ENCODE peak calls at places on chromosomes 11 and 22, in seven cellular contexts. One of them, this sample, is unnamed.
A peak's percentile ranks its signal among the peaks of the same experiment; 100 is the strongest.

GRCh38 chr11:26088391-26088790 is 243.5 kb upstream of the ANO3 start:
- DNase-seq in RWPE1: peak; percentile 5
- DNase-seq in stimulated activated CD8-positive, alpha-beta memory T cell treated with anti-CD3 and anti-CD28 coated beads, Interleukin-4, amount 100 ng/mL, for 48 hours: no peak
- DNase-seq in cortex of kidney: no peak
- DNase-seq in T-cell: no peak
- DNase-seq in ovary: no peak
- DNase-seq in cardiac muscle cell: no peak
- DNase-seq in this sample: no peak

GRCh38 chr11:17475666-17476316 is 854 bp downstream of the ABCC8 start:
- DNase-seq in cortex of kidney: no peak
- DNase-seq in cardiac muscle cell: peak; percentile 13
- DNase-seq in ovary: no peak
- DNase-seq in stimulated activated CD8-positive, alpha-beta memory T cell treated with anti-CD3 and anti-CD28 coated beads, Interleukin-4, amount 100 ng/mL, for 48 hours: no peak
- DNase-seq in RWPE1: no peak
- DNase-seq in T-cell: no peak
- DNase-seq in this sample: no peak

GRCh38 chr22:44702479-44703219 is 645 bp downstream of the PRR5 start:
- DNase-seq in stimulated activated CD8-positive, alpha-beta memory T cell treated with anti-CD3 and anti-CD28 coated beads, Interleukin-4, amount 100 ng/mL, for 48 hours: peak; percentile 44
- DNase-seq in ovary: peak; percentile 48
- DNase-seq in cardiac muscle cell: peak; percentile 74
- DNase-seq in cortex of kidney: no peak
- DNase-seq in T-cell: peak; percentile 10
- DNase-seq in RWPE1: no peak
- DNase-seq in this sample: no peak

GRCh38 chr11:116990061-116990473 is 108.2 kb downstream of the SIK3 start:
- DNase-seq in ovary: no peak
- DNase-seq in stimulated activated CD8-positive, alpha-beta memory T cell treated with anti-CD3 and anti-CD28 coated beads, Interleukin-4, amount 100 ng/mL, for 48 hours: no peak
- DNase-seq in T-cell: no peak
- DNase-seq in RWPE1: peak; percentile 59
- DNase-seq in cortex of kidney: no peak
- DNase-seq in cardiac muscle cell: no peak
- DNase-seq in this sample: peak; percentile 35

GRCh38 chr22:44412136-44412731 is 85.8 kb downstream of the RTL6 start:
- DNase-seq in cortex of kidney: no peak
- DNase-seq in stimulated activated CD8-positive, alpha-beta memory T cell treated with anti-CD3 and anti-CD28 coated beads, Interleukin-4, amount 100 ng/mL, for 48 hours: no peak
- DNase-seq in cardiac muscle cell: no peak
- DNase-seq in ovary: no peak
- DNase-seq in RWPE1: no peak
- DNase-seq in T-cell: no peak
- DNase-seq in this sample: no peak

GRCh38 chr11:14443642-14444041 is 56.0 kb downstream of the COPB1 start:
- DNase-seq in cortex of kidney: no peak
- DNase-seq in stimulated activated CD8-positive, alpha-beta memory T cell treated with anti-CD3 and anti-CD28 coated beads, Interleukin-4, amount 100 ng/mL, for 48 hours: no peak
- DNase-seq in cardiac muscle cell: peak; percentile 38
- DNase-seq in ovary: no peak
- DNase-seq in RWPE1: no peak
- DNase-seq in T-cell: no peak
- DNase-seq in this sample: peak; percentile 35

GRCh38 chr11:72589802-72590761 is 84.1 kb downstream of the PDE2A start:
- DNase-seq in RWPE1: no peak
- DNase-seq in stimulated activated CD8-positive, alpha-beta memory T cell treated with anti-CD3 and anti-CD28 coated beads, Interleukin-4, amount 100 ng/mL, for 48 hours: peak; percentile 72
- DNase-seq in T-cell: peak; percentile 43
- DNase-seq in cortex of kidney: no peak
- DNase-seq in cardiac muscle cell: peak; percentile 77
- DNase-seq in ovary: peak; percentile 51
- DNase-seq in this sample: no peak

GRCh38 chr11:2302844-2303626 is 1.2 kb downstream of the TSPAN32 start:
- DNase-seq in cortex of kidney: no peak
- DNase-seq in RWPE1: no peak
- DNase-seq in T-cell: no peak
- DNase-seq in cardiac muscle cell: no peak
- DNase-seq in ovary: peak; percentile 28
- DNase-seq in stimulated activated CD8-positive, alpha-beta memory T cell treated with anti-CD3 and anti-CD28 coated beads, Interleukin-4, amount 100 ng/mL, for 48 hours: no peak
- DNase-seq in this sample: no peak

GRCh38 chr11:31340903-31341572 is 28.5 kb downstream of the DCDC1 start:
- DNase-seq in cardiac muscle cell: peak; percentile 49
- DNase-seq in T-cell: peak; percentile 3
- DNase-seq in stimulated activated CD8-positive, alpha-beta memory T cell treated with anti-CD3 and anti-CD28 coated beads, Interleukin-4, amount 100 ng/mL, for 48 hours: no peak
- DNase-seq in cortex of kidney: no peak
- DNase-seq in RWPE1: no peak
- DNase-seq in ovary: no peak
- DNase-seq in this sample: no peak

GRCh38 chr22:40939202-40939601 is 12.0 kb upstream of the RBX1 start:
- DNase-seq in stimulated activated CD8-positive, alpha-beta memory T cell treated with anti-CD3 and anti-CD28 coated beads, Interleukin-4, amount 100 ng/mL, for 48 hours: no peak
- DNase-seq in ovary: no peak
- DNase-seq in cardiac muscle cell: no peak
- DNase-seq in cortex of kidney: no peak
- DNase-seq in T-cell: no peak
- DNase-seq in RWPE1: no peak
- DNase-seq in this sample: no peak

GRCh38 chr22:47484960-47485571 is 722.6 kb downstream of the TBC1D22A start:
- DNase-seq in cortex of kidney: no peak
- DNase-seq in RWPE1: no peak
- DNase-seq in cardiac muscle cell: no peak
- DNase-seq in T-cell: no peak
- DNase-seq in ovary: no peak
- DNase-seq in stimulated activated CD8-positive, alpha-beta memory T cell treated with anti-CD3 and anti-CD28 coated beads, Interleukin-4, amount 100 ng/mL, for 48 hours: no peak
- DNase-seq in this sample: no peak

GRCh38 chr11:18046116-18046777 is at the start of gene TPH1:
- DNase-seq in cardiac muscle cell: peak; percentile 75
- DNase-seq in stimulated activated CD8-positive, alpha-beta memory T cell treated with anti-CD3 and anti-CD28 coated beads, Interleukin-4, amount 100 ng/mL, for 48 hours: no peak
- DNase-seq in RWPE1: peak; percentile 50
- DNase-seq in T-cell: no peak
- DNase-seq in ovary: peak; percentile 57
- DNase-seq in cortex of kidney: no peak
- DNase-seq in this sample: no peak

GRCh38 chr11:6474423-6474792 is 667 bp upstream of the TRIM3 start:
- DNase-seq in RWPE1: no peak
- DNase-seq in cortex of kidney: no peak
- DNase-seq in cardiac muscle cell: no peak
- DNase-seq in stimulated activated CD8-positive, alpha-beta memory T cell treated with anti-CD3 and anti-CD28 coated beads, Interleukin-4, amount 100 ng/mL, for 48 hours: no peak
- DNase-seq in T-cell: no peak
- DNase-seq in ovary: no peak
- DNase-seq in this sample: no peak

GRCh38 chr22:43000441-43001175 is 14.3 kb downstream of the PACSIN2 start:
- DNase-seq in ovary: no peak
- DNase-seq in stimulated activated CD8-positive, alpha-beta memory T cell treated with anti-CD3 and anti-CD28 coated beads, Interleukin-4, amount 100 ng/mL, for 48 hours: peak; percentile 61
- DNase-seq in cortex of kidney: no peak
- DNase-seq in T-cell: no peak
- DNase-seq in RWPE1: no peak
- DNase-seq in cardiac muscle cell: no peak
- DNase-seq in this sample: no peak

GRCh38 chr22:21797444-21798221 is 62.0 kb upstream of the YPEL1 start:
- DNase-seq in ovary: no peak
- DNase-seq in cortex of kidney: no peak
- DNase-seq in RWPE1: no peak
- DNase-seq in cardiac muscle cell: peak; percentile 54
- DNase-seq in T-cell: no peak
- DNase-seq in stimulated activated CD8-positive, alpha-beta memory T cell treated with anti-CD3 and anti-CD28 coated beads, Interleukin-4, amount 100 ng/mL, for 48 hours: no peak
- DNase-seq in this sample: no peak

GRCh38 chr22:29154364-29155048 is 51.2 kb upstream of the EMID1 start:
- DNase-seq in cardiac muscle cell: peak; percentile 84
- DNase-seq in stimulated activated CD8-positive, alpha-beta memory T cell treated with anti-CD3 and anti-CD28 coated beads, Interleukin-4, amount 100 ng/mL, for 48 hours: peak; percentile 88
- DNase-seq in RWPE1: peak; percentile 50
- DNase-seq in ovary: peak; percentile 86
- DNase-seq in T-cell: peak; percentile 51
- DNase-seq in cortex of kidney: no peak
- DNase-seq in this sample: no peak

GRCh38 chr22:39003165-39003638 is 10.9 kb upstream of the APOBEC3C start:
- DNase-seq in cardiac muscle cell: peak; percentile 77
- DNase-seq in cortex of kidney: no peak
- DNase-seq in RWPE1: peak; percentile 73
- DNase-seq in T-cell: peak; percentile 65
- DNase-seq in ovary: peak; percentile 81
- DNase-seq in stimulated activated CD8-positive, alpha-beta memory T cell treated with anti-CD3 and anti-CD28 coated beads, Interleukin-4, amount 100 ng/mL, for 48 hours: peak; percentile 82
- DNase-seq in this sample: peak; percentile 73

GRCh38 chr11:16096336-16096735 is 260.0 kb downstream of the SOX6 start:
- DNase-seq in cardiac muscle cell: no peak
- DNase-seq in RWPE1: peak; percentile 20
- DNase-seq in ovary: no peak
- DNase-seq in cortex of kidney: no peak
- DNase-seq in stimulated activated CD8-positive, alpha-beta memory T cell treated with anti-CD3 and anti-CD28 coated beads, Interleukin-4, amount 100 ng/mL, for 48 hours: no peak
- DNase-seq in T-cell: no peak
- DNase-seq in this sample: peak; percentile 23

GRCh38 chr22:33569547-33569946 is 350.7 kb downstream of the LARGE1 start:
- DNase-seq in T-cell: no peak
- DNase-seq in ovary: no peak
- DNase-seq in cortex of kidney: no peak
- DNase-seq in stimulated activated CD8-positive, alpha-beta memory T cell treated with anti-CD3 and anti-CD28 coated beads, Interleukin-4, amount 100 ng/mL, for 48 hours: no peak
- DNase-seq in cardiac muscle cell: peak; percentile 15
- DNase-seq in RWPE1: no peak
- DNase-seq in this sample: no peak

GRCh38 chr11:1868636-1869291 is 15.9 kb downstream of the LSP1 start:
- DNase-seq in ovary: no peak
- DNase-seq in RWPE1: no peak
- DNase-seq in cardiac muscle cell: no peak
- DNase-seq in stimulated activated CD8-positive, alpha-beta memory T cell treated with anti-CD3 and anti-CD28 coated beads, Interleukin-4, amount 100 ng/mL, for 48 hours: no peak
- DNase-seq in cortex of kidney: no peak
- DNase-seq in T-cell: no peak
- DNase-seq in this sample: no peak

GRCh38 chr22:39368402-39368801 is 18.6 kb downstream of the SYNGR1 start:
- DNase-seq in ovary: no peak
- DNase-seq in cardiac muscle cell: no peak
- DNase-seq in RWPE1: no peak
- DNase-seq in T-cell: no peak
- DNase-seq in stimulated activated CD8-positive, alpha-beta memory T cell treated with anti-CD3 and anti-CD28 coated beads, Interleukin-4, amount 100 ng/mL, for 48 hours: no peak
- DNase-seq in cortex of kidney: no peak
- DNase-seq in this sample: no peak

GRCh38 chr11:47617417-47617809 is 23.2 kb upstream of the C1QTNF4 start:
- DNase-seq in cardiac muscle cell: no peak
- DNase-seq in cortex of kidney: no peak
- DNase-seq in stimulated activated CD8-positive, alpha-beta memory T cell treated with anti-CD3 and anti-CD28 coated beads, Interleukin-4, amount 100 ng/mL, for 48 hours: no peak
- DNase-seq in T-cell: no peak
- DNase-seq in ovary: no peak
- DNase-seq in RWPE1: no peak
- DNase-seq in this sample: no peak

GRCh38 chr11:110852925-110853324 is 140.7 kb upstream of the ARHGAP20 start:
- DNase-seq in RWPE1: no peak
- DNase-seq in cardiac muscle cell: no peak
- DNase-seq in ovary: no peak
- DNase-seq in cortex of kidney: no peak
- DNase-seq in stimulated activated CD8-positive, alpha-beta memory T cell treated with anti-CD3 and anti-CD28 coated beads, Interleukin-4, amount 100 ng/mL, for 48 hours: no peak
- DNase-seq in T-cell: no peak
- DNase-seq in this sample: no peak

GRCh38 chr11:115324569-115325432 is 179.4 kb downstream of the CADM1 start:
- DNase-seq in ovary: no peak
- DNase-seq in cardiac muscle cell: peak; percentile 74
- DNase-seq in stimulated activated CD8-positive, alpha-beta memory T cell treated with anti-CD3 and anti-CD28 coated beads, Interleukin-4, amount 100 ng/mL, for 48 hours: peak; percentile 26
- DNase-seq in cortex of kidney: no peak
- DNase-seq in RWPE1: peak; percentile 36
- DNase-seq in T-cell: no peak
- DNase-seq in this sample: no peak

GRCh38 chr11:763073-763463 is 14.2 kb downstream of the GATD1 start:
- DNase-seq in stimulated activated CD8-positive, alpha-beta memory T cell treated with anti-CD3 and anti-CD28 coated beads, Interleukin-4, amount 100 ng/mL, for 48 hours: no peak
- DNase-seq in ovary: no peak
- DNase-seq in T-cell: no peak
- DNase-seq in RWPE1: peak; percentile 69
- DNase-seq in cortex of kidney: no peak
- DNase-seq in cardiac muscle cell: no peak
- DNase-seq in this sample: no peak

This sample was measured in HS-5.